ENCODE peak calls at places on chromosomes 5 and 9, in five cellular contexts. K is mesenchymal stem cell, Q is neuronal stem cell, L is H1, P is trophoblast cell. O is an unnamed sample.

GRCh38 chr5:18003784-18004183 is 369.5 kb downstream of the TAF11L14 start:
- DNase-seq in K (no peak), Q (no peak), L (no peak), P (no peak), O (no peak)

GRCh38 chr9:92947268-92948031 is at the start of gene FGD3:
- DNase-seq in K (peak; percentile 16), Q (no peak), L (no peak), P (peak; percentile 51), O (peak; percentile 49)

GRCh38 chr9:106644661-106645060 is 218.3 kb upstream of the ZNF462 start:
- DNase-seq in K (no peak), Q (no peak), L (no peak), P (peak; percentile 71), O (no peak)

GRCh38 chr5:42813533-42813932 is 1.8 kb upstream of the SELENOP start:
- DNase-seq in K (no peak), Q (peak; percentile 72), L (peak; percentile 67), P (peak; percentile 78), O (peak; percentile 81)

GRCh38 chr9:97737429-97737828 is 40.3 kb upstream of the XPA start:
- DNase-seq in K (no peak), Q (no peak), L (no peak), P (no peak), O (peak; percentile 74)

GRCh38 chr5:36374275-36374862 is 72.7 kb upstream of the RANBP3L start:
- DNase-seq in K (peak; percentile 46), Q (no peak), L (no peak), P (no peak), O (no peak)

GRCh38 chr5:87653242-87653641 is 240.5 kb upstream of the CCNH start:
- DNase-seq in K (no peak), Q (no peak), L (no peak), P (no peak), O (no peak)

GRCh38 chr5:167156446-167156845 is 1135.0 kb upstream of the WWC1 start:
- DNase-seq in K (no peak), Q (no peak), L (no peak), P (no peak), O (no peak)

GRCh38 chr9:20243866-20244647 is 378.2 kb downstream of the MLLT3 start:
- DNase-seq in K (no peak), Q (no peak), L (no peak), P (no peak), O (no peak)

GRCh38 chr9:111501648-111502047 is 17.5 kb upstream of the ECPAS start:
- DNase-seq in K (no peak), Q (no peak), L (no peak), P (no peak), O (peak; percentile 51)

GRCh38 chr5:97049175-97049574 is 93.2 kb downstream of the LIX1 start:
- DNase-seq in K (no peak), Q (no peak), L (no peak), P (no peak), O (no peak)

GRCh38 chr5:91797581-91797980 is 414.5 kb upstream of the ARRDC3 start:
- DNase-seq in K (no peak), Q (no peak), L (no peak), P (no peak), O (no peak)

GRCh38 chr5:96332535-96333396 is 100.3 kb downstream of the PCSK1 start:
- DNase-seq in K (no peak), Q (no peak), L (no peak), P (no peak), O (no peak)

GRCh38 chr5:145830594-145830993 is 4.5 kb downstream of the PRELID2 start:
- DNase-seq in K (peak; percentile 19), Q (no peak), L (no peak), P (no peak), O (no peak)

GRCh38 chr9:36118706-36119105 is 17.8 kb upstream of the GLIPR2 start:
- DNase-seq in K (no peak), Q (no peak), L (no peak), P (no peak), O (no peak)

GRCh38 chr9:21996438-21996837 is 1.8 kb downstream of the CDKN2B-AS1 start:
- DNase-seq in K (peak; percentile 27), Q (no peak), L (no peak), P (no peak), O (peak; percentile 71)

GRCh38 chr9:108552459-108553040 is 303.2 kb downstream of the ACTL7B start:
- DNase-seq in K (no peak), Q (no peak), L (no peak), P (peak; percentile 47), O (no peak)

GRCh38 chr9:75167281-75167680 is 79.0 kb downstream of the OSTF1 start:
- DNase-seq in K (no peak), Q (no peak), L (no peak), P (no peak), O (no peak)

GRCh38 chr9:92294297-92294676 is 790 bp upstream of the IARS1 start:
- DNase-seq in K (peak; percentile 13), Q (no peak), L (no peak), P (peak; percentile 35), O (peak; percentile 30)

GRCh38 chr9:134889386-134890214 is 9.0 kb downstream of the FCN2 start:
- DNase-seq in K (no peak), Q (no peak), L (no peak), P (no peak), O (no peak)

DNA sequence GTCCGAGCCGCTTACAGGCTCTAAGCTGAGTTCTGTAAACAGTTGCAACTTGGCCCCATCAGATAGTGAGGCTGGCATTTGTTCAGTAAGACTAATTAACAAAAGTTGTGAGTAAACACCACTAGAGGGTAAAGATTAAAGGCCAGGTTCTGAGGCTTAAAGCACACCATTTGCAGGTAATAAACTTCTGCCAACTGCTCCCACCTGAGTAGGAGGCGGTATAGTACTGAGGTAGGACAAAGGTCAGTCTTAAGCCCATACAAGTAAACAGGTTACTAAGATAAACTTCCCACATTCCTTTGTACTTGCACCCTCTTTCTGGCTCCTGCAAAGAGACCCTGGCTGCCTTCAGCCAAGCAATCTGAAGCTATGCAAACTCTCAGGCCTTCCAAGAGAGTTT is 419.6 kb downstream of the DNAH5 start:
- DNase-seq in K (no peak), Q (no peak), L (no peak), P (no peak), O (no peak)
- H3K4me2 ChIP-seq in K (no peak overlapping the region), Q (no peak overlapping the region), L (no peak overlapping the region), P (no peak overlapping the region), O (no peak overlapping the region)

GRCh38 chr9:27535701-27536118 is 6.1 kb upstream of the MOB3B start:
- DNase-seq in K (no peak), Q (no peak), L (no peak), P (peak; percentile 52), O (peak; percentile 82)

GRCh38 chr9:27534658-27535209 is 5.1 kb upstream of the MOB3B start:
- DNase-seq in K (no peak), Q (no peak), L (no peak), P (no peak), O (no peak)

GRCh38 chr9:27538668-27539067 is 9.1 kb upstream of the MOB3B start:
- DNase-seq in K (no peak), Q (no peak), L (no peak), P (no peak), O (no peak)

GRCh38 chr9:27536168-27536567 is 6.6 kb upstream of the MOB3B start:
- DNase-seq in K (no peak), Q (no peak), L (no peak), P (no peak), O (no peak)

DNA sequence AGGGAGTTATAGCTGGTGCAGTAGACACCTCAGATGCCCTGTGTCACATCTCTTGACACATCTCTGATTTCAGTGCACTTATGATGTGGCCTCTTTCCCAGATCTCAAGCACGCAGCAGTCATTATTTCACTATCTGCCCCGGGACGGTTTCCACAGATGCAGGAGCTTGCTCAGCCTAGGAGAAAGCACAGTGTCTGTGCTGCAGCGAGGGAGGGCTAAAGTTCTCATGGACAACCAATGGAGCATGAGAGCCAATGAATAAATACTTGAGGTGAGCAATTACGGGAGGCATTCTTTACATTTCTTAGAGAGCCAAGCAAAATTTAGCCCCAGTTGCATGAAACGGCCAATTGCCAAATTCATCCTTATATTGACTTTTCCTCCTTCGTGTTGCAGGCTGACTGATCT is 7.4 kb upstream of the MOB3B start:
- DNase-seq in K (no peak), Q (no peak), L (no peak), P (peak; percentile 12), O (no peak)
- H2BK12ac ChIP-seq in K (no peak overlapping the region), Q (no peak overlapping the region), L (no peak overlapping the region), P (no peak overlapping the region), O (no peak overlapping the region)

GRCh38 chr9:123261006-123261677 is 7.2 kb downstream of the STRBP start:
- DNase-seq in K (no peak), Q (no peak), L (no peak), P (no peak), O (no peak)
- H3K4me2 ChIP-seq in K (no peak overlapping the region), Q (no peak overlapping the region), L (no peak overlapping the region), P (no peak overlapping the region), O (no peak overlapping the region)

GRCh38 chr5:124669300-124669648 is 77.2 kb downstream of the ZNF608 start:
- DNase-seq in K (no peak), Q (no peak), L (no peak), P (no peak), O (no peak)
- H2BK12ac ChIP-seq in K (peak overlapping the region; percentile 27), Q (no peak overlapping the region), L (no peak overlapping the region), P (no peak overlapping the region), O (no peak overlapping the region)

O was measured in H9.